ENCODE peak calls at places on chromosomes 11 and 22, in six cellular contexts. I is mammary epithelial cell, B is heart left ventricle, W is spleen, O is mucosa of descending colon, R is OCI-LY7. J is an unnamed sample.

GRCh38 chr11:71323876-71324526 is 71.6 kb upstream of the SHANK2 start:
- DNase-seq in I (no peak), B (no peak), W (peak; percentile 32), O (no peak), R (no peak), J (no peak)

GRCh38 chr11:106961518-106961917 is 56.8 kb downstream of the GUCY1A2 start:
- DNase-seq in I (peak; percentile 7), B (no peak), W (no peak), O (no peak), R (no peak), J (no peak)

GRCh38 chr11:59154585-59154984 is 11.9 kb downstream of the FAM111A start:
- DNase-seq in I (no peak), B (no peak), W (no peak), O (no peak), R (no peak), J (no peak)

GRCh38 chr11:112255075-112255739 is 5.5 kb downstream of the PLET1 start:
- DNase-seq in I (peak; percentile 21), B (no peak), W (no peak), O (no peak), R (no peak), J (no peak)

GRCh38 chr22:20933910-20934309 is 16.7 kb downstream of the CRKL start:
- DNase-seq in I (no peak), B (no peak), W (no peak), O (no peak), R (no peak), J (no peak)

GRCh38 chr11:6606471-6607189 is 3.1 kb downstream of the ILK start:
- DNase-seq in I (peak; percentile 83), B (peak; percentile 96), W (peak; percentile 92), O (peak; percentile 91), R (peak; percentile 52), J (no peak)

GRCh38 chr11:1091332-1092083 is 16.8 kb downstream of the MUC2 start:
- DNase-seq in I (no peak), B (no peak), W (peak; percentile 33), O (no peak), R (no peak), J (no peak)

GRCh38 chr11:71120346-71120963 is 131.9 kb downstream of the SHANK2 start:
- DNase-seq in I (peak; percentile 48), B (no peak), W (peak; percentile 52), O (peak; percentile 49), R (peak; percentile 29), J (no peak)

GRCh38 chr11:123473941-123474668 is 44.0 kb downstream of the GRAMD1B start:
- DNase-seq in I (peak; percentile 32), B (no peak), W (no peak), O (no peak), R (no peak), J (no peak)

GRCh38 chr11:61963016-61963281 is 4.5 kb downstream of the FTH1 start:
- DNase-seq in I (no peak), B (no peak), W (peak; percentile 80), O (peak; percentile 37), R (no peak), J (no peak)

GRCh38 chr11:61963282-61964057 is 4.0 kb downstream of the FTH1 start:
- DNase-seq in I (peak; percentile 78), B (no peak), W (peak; percentile 65), O (peak; percentile 23), R (peak; percentile 74), J (no peak)

GRCh38 chr11:61966673-61967176 is 709 bp downstream of the FTH1 start:
- DNase-seq in I (peak; percentile 66), B (no peak), W (peak; percentile 85), O (peak; percentile 51), R (peak; percentile 54), J (peak; percentile 63)

GRCh38 chr11:61967177-61967923 is at the start of gene FTH1:
- DNase-seq in I (peak; percentile 90), B (peak; percentile 94), W (peak; percentile 97), O (peak; percentile 96), R (peak; percentile 92), J (peak; percentile 91)

GRCh38 chr11:61964941-61965282 is 2.5 kb downstream of the FTH1 start:
- DNase-seq in I (no peak), B (no peak), W (no peak), O (no peak), R (no peak), J (no peak)
- H3K4me1 ChIP-seq in I (peaks cover 25% of the 10 kb centered on the region), B (peaks cover 50% of the 10 kb centered on the region), W (peaks cover 89% of the 10 kb centered on the region), O (peaks cover 34% of the 10 kb centered on the region), R (peaks cover 51% of the 10 kb centered on the region), J (peaks cover 40% of the 10 kb centered on the region)

GRCh38 chr11:85627332-85627997 is at the start of gene DLG2:
- DNase-seq in I (peak; percentile 59), B (no peak), W (no peak), O (no peak), R (peak; percentile 19), J (no peak)

GRCh38 chr11:85626496-85626895 is 648 bp downstream of the DLG2 start:
- DNase-seq in I (no peak), B (no peak), W (no peak), O (no peak), R (no peak), J (no peak)

GRCh38 chr11:85628771-85629341 is 463 bp downstream of the TMEM126B start:
- DNase-seq in I (no peak), B (no peak), W (no peak), O (no peak), R (no peak), J (no peak)

DNA sequence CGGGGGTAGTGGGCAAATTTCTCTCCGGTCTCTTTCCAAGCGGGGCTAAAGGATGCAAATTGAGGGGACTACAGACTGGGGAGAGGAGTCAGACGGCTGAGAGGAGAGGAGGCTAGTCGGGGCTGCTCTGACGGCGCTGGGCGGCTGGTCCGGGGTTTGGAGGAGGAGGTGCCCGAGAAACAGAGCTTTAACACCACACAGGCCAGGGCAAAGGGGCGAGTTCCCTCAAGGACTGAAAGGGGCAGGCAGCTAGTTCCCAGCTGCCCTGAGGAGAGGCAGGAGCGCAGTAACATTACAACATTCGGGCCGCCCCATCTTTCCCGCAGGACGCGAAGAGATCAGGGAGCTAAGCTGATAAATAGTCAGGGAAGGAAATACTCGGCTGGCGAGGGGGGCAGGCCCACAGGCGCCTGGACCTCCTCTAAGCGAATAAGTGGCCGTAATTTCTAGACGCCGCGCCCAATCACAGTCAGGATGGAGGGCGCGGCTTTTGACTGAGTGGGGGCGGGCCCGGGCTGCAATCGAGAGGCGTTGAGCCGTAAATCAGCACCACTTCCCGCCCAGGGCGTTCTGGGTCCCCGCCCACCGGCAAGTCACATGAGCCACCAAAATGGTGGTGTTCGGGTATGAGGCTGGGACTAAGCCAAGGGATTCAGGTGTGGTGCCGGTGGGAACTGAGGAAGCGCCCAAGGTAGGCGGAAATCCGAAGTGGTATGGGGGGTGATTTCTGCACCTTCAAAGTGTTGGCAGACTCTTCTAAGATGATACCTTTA is at the start of gene TMEM126B:
- DNase-seq in I (peak; percentile 98), B (peak; percentile 98), W (peak; percentile 99), O (peak; percentile 98), R (peak; percentile 96), J (peak; percentile 93)
- TF ChIP-seq CTCF in I (no peak), B (no peak), W (no peak), O (no peak), R (no peak), J (no peak)

GRCh38 chr11:87466228-87466627 is 428.5 kb downstream of the TMEM135 start:
- DNase-seq in I (no peak), B (no peak), W (no peak), O (no peak), R (no peak), J (no peak)
- H3K4me1 ChIP-seq in I (no peaks in the 10 kb centered on the region), B (no peaks in the 10 kb centered on the region), W (no peaks in the 10 kb centered on the region), O (no peaks in the 10 kb centered on the region), R (peaks cover 22% of the 10 kb centered on the region), J (no peaks in the 10 kb centered on the region)

DNA sequence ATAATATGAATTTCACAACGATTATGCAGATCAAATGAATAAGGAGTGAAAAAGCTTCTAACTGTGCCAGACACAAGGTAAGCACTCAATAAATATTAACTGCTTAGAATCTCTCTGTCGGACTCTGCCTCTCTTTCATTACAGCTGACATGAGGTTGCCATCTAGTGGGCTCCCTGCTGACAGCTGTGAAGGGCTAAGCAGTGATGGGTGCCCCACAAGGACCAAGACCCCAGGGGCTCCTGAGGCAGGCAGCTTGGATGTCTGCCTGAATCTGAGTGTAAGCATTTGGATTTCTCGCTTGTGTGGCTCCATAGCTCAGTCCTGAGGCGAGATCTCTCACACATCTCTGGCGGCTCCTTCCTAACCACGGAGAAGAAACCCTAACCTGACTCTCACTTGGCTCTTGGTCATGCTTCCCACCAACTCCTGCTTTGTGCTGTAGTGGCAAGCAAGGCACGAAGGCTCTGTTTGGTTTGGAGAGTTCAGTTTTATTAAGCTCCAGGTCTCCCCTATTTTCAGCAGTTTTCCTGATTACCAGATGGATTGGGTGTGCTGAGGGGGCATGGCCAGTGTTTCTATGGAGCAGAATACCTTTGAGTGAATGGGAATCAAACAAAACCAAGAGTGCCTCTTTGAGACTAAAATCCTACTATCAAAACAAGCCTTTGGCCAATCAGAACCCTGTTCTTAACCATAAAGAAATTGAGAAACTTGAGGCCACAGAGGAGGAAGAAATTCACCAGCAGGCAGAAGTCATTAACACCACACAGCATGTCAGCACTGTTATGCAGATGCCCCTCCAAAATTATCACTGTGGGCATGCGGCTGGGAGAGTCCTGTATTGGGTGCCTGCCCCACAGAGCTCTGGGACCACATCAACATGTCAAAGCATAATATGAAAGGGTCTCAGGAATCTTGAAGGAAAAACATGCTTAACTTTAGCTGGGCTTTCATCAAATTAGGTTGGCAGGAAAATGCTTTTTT is 152.8 kb upstream of the NTM start:
- DNase-seq in I (no peak), B (no peak), W (no peak), O (no peak), R (peak; percentile 19), J (no peak)
- TF ChIP-seq CTCF in I (peak; percentile 12), B (peak; percentile 52), W (no peak), O (no peak), R (peak; percentile 55), J (no peak)

GRCh38 chr11:61698173-61698965 is 18.2 kb downstream of the DAGLA start:
- DNase-seq in I (no peak), B (no peak), W (no peak), O (peak; percentile 44), R (peak; percentile 30), J (no peak)
- H3K4me1 ChIP-seq in I (peaks cover 65% of the 10 kb centered on the region), B (peaks cover 50% of the 10 kb centered on the region), W (peaks cover 98% of the 10 kb centered on the region), O (peaks cover 76% of the 10 kb centered on the region), R (peaks cover 8% of the 10 kb centered on the region), J (peaks cover 36% of the 10 kb centered on the region)

GRCh38 chr11:117818036-117818858 is 6.3 kb downstream of the FXYD2 start:
- DNase-seq in I (peak; percentile 71), B (no peak), W (no peak), O (no peak), R (no peak), J (no peak)

GRCh38 chr11:117820516-117820915 is 4.0 kb downstream of the FXYD2 start:
- DNase-seq in I (no peak), B (no peak), W (peak; percentile 41), O (peak; percentile 19), R (no peak), J (no peak)

GRCh38 chr11:117817213-117818035 is 7.1 kb downstream of the FXYD2 start:
- DNase-seq in I (peak; percentile 63), B (peak; percentile 79), W (peak; percentile 94), O (peak; percentile 90), R (peak; percentile 64), J (peak; percentile 90)

GRCh38 chr11:117820071-117820470 is 4.5 kb downstream of the FXYD2 start:
- DNase-seq in I (no peak), B (no peak), W (no peak), O (peak; percentile 80), R (no peak), J (no peak)

GRCh38 chr11:117819096-117820040 is 5.2 kb downstream of the FXYD2 start:
- DNase-seq in I (peak; percentile 66), B (peak; percentile 72), W (no peak), O (peak; percentile 84), R (peak; percentile 35), J (no peak)
- TF ChIP-seq CTCF in I (peak; percentile 58), B (peak; percentile 64), W (peak; percentile 73), O (peak; percentile 29), R (peak; percentile 70), J (no peak)

GRCh38 chr22:37925767-37926166 is 19.7 kb downstream of the MICALL1 start:
- DNase-seq in I (no peak), B (no peak), W (no peak), O (no peak), R (no peak), J (no peak)
- H3K4me1 ChIP-seq in I (no peaks in the 10 kb centered on the region), B (no peaks in the 10 kb centered on the region), W (peaks cover 7% of the 10 kb centered on the region), O (no peaks in the 10 kb centered on the region), R (peaks cover 6% of the 10 kb centered on the region), J (no peaks in the 10 kb centered on the region)

J was measured in CD8-positive, alpha-beta T cell.